ENCODE peak calls at places on chromosome 7, in eight cellular contexts. P is NCI-H1417 treated with DMSO at 0.1 percent for 48 hours; H is activated T-cell treated with anti-CD3 and anti-CD28 coated beads, Interleukin-2, amount 50 U/mL, for 24 hours; K is NCI-H82; F is iris pigment epithelial cell; V is activated CD8-positive, alpha-beta memory T cell treated with anti-CD3 and anti-CD28 coated beads for 48 hours; S is SK-MEL-5; N is WTC11. Q is an unnamed sample.

GRCh38 chr7:398888-399287 is 108.9 kb downstream of the FOXL3 start:
- DNase-seq in P (no peak), H (no peak), K (no peak), F (no peak), V (no peak), S (no peak), N (no peak), Q (no peak)

GRCh38 chr7:122675011-122675410 is 23.9 kb downstream of the RNF133 start:
- DNase-seq in P (no peak), H (no peak), K (no peak), F (peak; percentile 29), V (no peak), S (no peak), N (no peak), Q (peak; percentile 27)

GRCh38 chr7:151087247-151088018 is 1.2 kb downstream of the AGAP3 start:
- DNase-seq in P (no peak), H (peak; percentile 67), K (peak; percentile 77), F (peak; percentile 65), V (no peak), S (peak; percentile 42), N (no peak), Q (no peak)

GRCh38 chr7:1233328-1234048 is 816 bp downstream of the UNCX start:
- DNase-seq in P (no peak), H (no peak), K (no peak), F (no peak), V (no peak), S (no peak), N (peak; percentile 50), Q (no peak)

GRCh38 chr7:50488379-50488778 is 38.2 kb upstream of the FIGNL1 start:
- DNase-seq in P (no peak), H (no peak), K (no peak), F (no peak), V (no peak), S (no peak), N (no peak), Q (no peak)

GRCh38 chr7:155794196-155794595 is 18.1 kb downstream of the SHH start:
- DNase-seq in P (no peak), H (no peak), K (no peak), F (no peak), V (no peak), S (no peak), N (no peak), Q (no peak)

GRCh38 chr7:51256916-51257315 is 59.7 kb downstream of the COBL start:
- DNase-seq in P (no peak), H (no peak), K (no peak), F (no peak), V (no peak), S (no peak), N (no peak), Q (no peak)

GRCh38 chr7:137539111-137539715 is 195.7 kb upstream of the PTN start:
- DNase-seq in P (no peak), H (no peak), K (no peak), F (peak; percentile 94), V (no peak), S (no peak), N (no peak), Q (no peak)

GRCh38 chr7:135247746-135248471 is 14.3 kb downstream of the STRA8 start:
- DNase-seq in P (no peak), H (no peak), K (no peak), F (no peak), V (no peak), S (no peak), N (no peak), Q (no peak)

GRCh38 chr7:82677493-82677892 is 233.9 kb upstream of the CACNA2D1 start:
- DNase-seq in P (no peak), H (peak; percentile 38), K (no peak), F (peak; percentile 43), V (no peak), S (no peak), N (no peak), Q (no peak)

GRCh38 chr7:56537952-56538351 is 421.7 kb upstream of the NUPR2 start:
- DNase-seq in P (no peak), H (no peak), K (peak; percentile 40), F (no peak), V (no peak), S (no peak), N (no peak), Q (no peak)

GRCh38 chr7:129517931-129518330 is 15.6 kb downstream of the SMKR1 start:
- DNase-seq in P (no peak), H (no peak), K (no peak), F (peak; percentile 30), V (no peak), S (no peak), N (no peak), Q (no peak)

GRCh38 chr7:154591544-154591943 is 411.4 kb downstream of the PAXIP1 start:
- DNase-seq in P (no peak), H (no peak), K (no peak), F (no peak), V (no peak), S (no peak), N (no peak), Q (no peak)

GRCh38 chr7:4825081-4825480 is 36.7 kb downstream of the PAPOLB start:
- DNase-seq in P (no peak), H (no peak), K (no peak), F (no peak), V (no peak), S (no peak), N (no peak), Q (no peak)

GRCh38 chr7:124155400-124156022 is 122.6 kb upstream of the TMEM229A start:
- DNase-seq in P (peak; percentile 34), H (no peak), K (peak; percentile 60), F (peak; percentile 31), V (no peak), S (peak; percentile 78), N (no peak), Q (no peak)

GRCh38 chr7:88546808-88547207 is 212.7 kb upstream of the ZNF804B start:
- DNase-seq in P (no peak), H (no peak), K (peak; percentile 85), F (peak; percentile 9), V (no peak), S (peak; percentile 88), N (peak; percentile 48), Q (no peak)

GRCh38 chr7:134024729-134025128 is 102.4 kb upstream of the LRGUK start:
- DNase-seq in P (no peak), H (no peak), K (no peak), F (peak; percentile 4), V (no peak), S (no peak), N (no peak), Q (no peak)

GRCh38 chr7:921071-921461 is 33.4 kb downstream of the ADAP1 start:
- DNase-seq in P (no peak), H (no peak), K (no peak), F (no peak), V (no peak), S (no peak), N (peak; percentile 4), Q (no peak)

GRCh38 chr7:44194069-44194468 is 4.8 kb upstream of the GCK start:
- DNase-seq in P (no peak), H (peak; percentile 53), K (no peak), F (peak; percentile 37), V (peak; percentile 10), S (no peak), N (no peak), Q (no peak)

GRCh38 chr7:157990226-157990877 is 597.3 kb downstream of the PTPRN2 start:
- DNase-seq in P (no peak), H (no peak), K (no peak), F (no peak), V (no peak), S (no peak), N (no peak), Q (no peak)

GRCh38 chr7:85554294-85554877 is 367.5 kb upstream of the SEMA3D start:
- DNase-seq in P (peak; percentile 38), H (no peak), K (peak; percentile 70), F (peak; percentile 82), V (no peak), S (peak; percentile 88), N (no peak), Q (no peak)